ENCODE peak calls at places on chromosomes 11 and 22, in six cellular contexts. S, E, R, F, K and A are unnamed samples.

GRCh38 chr11:91220476-91221202 is 997.8 kb upstream of the CHORDC1 start:
- DNase-seq in R (no peak), S (no peak), E (peak), F (no peak), K (peak), A (no peak)

GRCh38 chr11:11558352-11558751 is 63.5 kb downstream of the GALNT18 start:
- DNase-seq in S (no peak), K (no peak), R (no peak), E (no peak), F (no peak), A (no peak)

GRCh38 chr11:45152740-45153595 is 6.5 kb downstream of the PRDM11 start:
- DNase-seq in R (no peak), K (no peak), F (no peak), E (no peak), S (no peak), A (no peak)

GRCh38 chr11:17822021-17822781 is 87.6 kb downstream of the KCNC1 start:
- DNase-seq in S (no peak), F (no peak), R (no peak), K (peak), E (peak), A (no peak)

GRCh38 chr11:2799881-2800654 is 85.5 kb downstream of the CDKN1C start:
- DNase-seq in E (no peak), R (no peak), F (peak), S (no peak), K (no peak), A (peak)

GRCh38 chr11:47726878-47727514 is 11.8 kb upstream of the AGBL2 start:
- DNase-seq in F (no peak), R (no peak), S (no peak), E (no peak), K (no peak), A (no peak)

GRCh38 chr11:90204407-90204806 is 18.4 kb downstream of the CHORDC1 start:
- DNase-seq in R (no peak), E (no peak), K (no peak), F (no peak), S (no peak), A (no peak)

GRCh38 chr11:112298535-112298934 is 37.9 kb upstream of the PLET1 start:
- DNase-seq in F (no peak), R (no peak), S (no peak), E (no peak), K (no peak), A (no peak)

GRCh38 chr22:26342719-26343449 is 86.2 kb upstream of the ASPHD2 start:
- DNase-seq in F (no peak), E (no peak), R (no peak), S (no peak), K (no peak), A (no peak)

GRCh38 chr11:70769521-70769920 is 371.2 kb downstream of the CTTN start:
- DNase-seq in R (no peak), K (no peak), S (no peak), F (no peak), E (no peak), A (no peak)

GRCh38 chr22:36726007-36726380 is 22.4 kb upstream of the CACNG2 start:
- DNase-seq in F (no peak), K (no peak), S (no peak), R (no peak), E (no peak), A (no peak)

GRCh38 chr11:91946397-91947090 is 278.1 kb upstream of the FAT3 start:
- DNase-seq in K (no peak), R (no peak), E (no peak), F (no peak), S (no peak), A (no peak)

GRCh38 chr22:27752771-27753170 is 48.8 kb downstream of the MN1 start:
- DNase-seq in F (no peak), S (no peak), R (no peak), E (peak), K (peak), A (peak)

GRCh38 chr11:10487002-10487647 is 32.1 kb downstream of the AMPD3 start:
- DNase-seq in E (no peak), R (no peak), K (no peak), F (no peak), S (no peak), A (no peak)

GRCh38 chr11:106329273-106330018 is 252.0 kb downstream of the AASDHPPT start:
- DNase-seq in E (no peak), R (no peak), S (no peak), K (peak), F (no peak), A (no peak)

GRCh38 chr11:11701070-11701469 is 79.3 kb upstream of the GALNT18 start:
- DNase-seq in E (no peak), R (no peak), S (no peak), K (peak), F (no peak), A (no peak)

GRCh38 chr11:94152678-94153065 is 24.0 kb downstream of the PANX1 start:
- DNase-seq in S (no peak), F (no peak), K (no peak), E (no peak), R (no peak), A (no peak)

GRCh38 chr11:69014084-69014935 is 1.3 kb upstream of the MRGPRF start:
- DNase-seq in K (no peak), E (no peak), S (no peak), R (no peak), F (no peak), A (no peak)

GRCh38 chr11:17954395-17955252 is 58.2 kb downstream of the SERGEF start:
- DNase-seq in F (no peak), R (no peak), K (peak), E (peak), S (no peak), A (no peak)

GRCh38 chr11:69167916-69168691 is 12.4 kb downstream of the SMIM38 start:
- DNase-seq in E (peak), K (peak), S (no peak), R (no peak), F (no peak), A (no peak)

GRCh38 chr22:37331034-37331428 is 48.7 kb downstream of the CYTH4 start:
- DNase-seq in K (peak), R (no peak), F (no peak), E (peak), S (no peak), A (no peak)

GRCh38 chr11:17010851-17011420 is 3.3 kb downstream of the PLEKHA7 start:
- DNase-seq in E (no peak), R (no peak), S (no peak), K (no peak), F (peak), A (no peak)

GRCh38 chr11:4115128-4115527 is 20.5 kb downstream of the RRM1 start:
- DNase-seq in R (no peak), F (no peak), K (no peak), E (no peak), S (no peak), A (no peak)

GRCh38 chr11:116180806-116181600 is 591.8 kb downstream of the BUD13 start:
- DNase-seq in K (no peak), F (no peak), E (no peak), R (no peak), S (no peak), A (no peak)

GRCh38 chr22:24985824-24986214 is 33.3 kb downstream of the KIAA1671 start:
- DNase-seq in E (peak), F (no peak), K (peak), R (no peak), S (no peak), A (peak)

GRCh38 chr11:63888170-63889086 is 28.5 kb downstream of the RCOR2 start:
- DNase-seq in S (no peak), E (peak), R (peak), F (no peak), K (peak), A (peak)

GRCh38 chr11:32602657-32603410 is 19.2 kb downstream of the EIF3M start:
- DNase-seq in R (no peak), K (peak), S (no peak), F (no peak), E (peak), A (no peak)

GRCh38 chr11:123166095-123166559 is 28.9 kb downstream of the CLMP start:
- DNase-seq in K (peak), E (peak), F (peak), S (no peak), R (no peak), A (no peak)

GRCh38 chr11:2752204-2752772 is 52.5 kb upstream of the KCNQ1OT1 start:
- DNase-seq in R (no peak), K (peak), E (peak), S (no peak), F (no peak), A (peak)

GRCh38 chr11:14764899-14765527 is 121.4 kb downstream of the PDE3B start:
- DNase-seq in R (peak), K (peak), S (no peak), E (peak), F (no peak), A (no peak)

GRCh38 chr22:45612940-45613339 is 58.7 kb upstream of the ATXN10 start:
- DNase-seq in F (no peak), K (peak), R (no peak), E (peak), S (no peak), A (no peak)